ENCODE peak calls at places on chromosome X, in six cellular contexts. One of them, this sample, is unnamed. For H3K9me3 and H3K4me1, the result is how much of the 10 kb centered on the place peaks cover.

GRCh38 chrX:123971963-123972362 is 10.5 kb downstream of the STAG2 start:
- DNase-seq in IMR-90: no peak
- DNase-seq in A549: no peak
- DNase-seq in fibroblast of lung: peak
- DNase-seq in CD8-positive, alpha-beta memory T cell: no peak
- DNase-seq in gastrocnemius medialis: no peak
- DNase-seq in this sample: no peak

GRCh38 chrX:24025741-24026402 is 1.1 kb downstream of the KLHL15 start:
- DNase-seq in IMR-90: peak
- DNase-seq in A549: peak
- DNase-seq in fibroblast of lung: peak
- DNase-seq in CD8-positive, alpha-beta memory T cell: no peak
- DNase-seq in gastrocnemius medialis: peak
- DNase-seq in this sample: no peak

GRCh38 chrX:43557792-43558191 is 98.3 kb upstream of the MAOA start:
- DNase-seq in IMR-90: peak
- DNase-seq in A549: peak
- DNase-seq in fibroblast of lung: peak
- DNase-seq in CD8-positive, alpha-beta memory T cell: peak
- DNase-seq in gastrocnemius medialis: peak
- DNase-seq in this sample: peak

GRCh38 chrX:13605611-13606010 is 36.2 kb downstream of the EGFL6 start:
- DNase-seq in IMR-90: no peak
- DNase-seq in A549: no peak
- DNase-seq in fibroblast of lung: no peak
- DNase-seq in CD8-positive, alpha-beta memory T cell: no peak
- DNase-seq in gastrocnemius medialis: no peak
- DNase-seq in this sample: no peak

GRCh38 chrX:133365886-133366611 is 49.2 kb downstream of the GPC4 start:
- DNase-seq in IMR-90: peak
- DNase-seq in A549: no peak
- DNase-seq in fibroblast of lung: no peak
- DNase-seq in CD8-positive, alpha-beta memory T cell: no peak
- DNase-seq in gastrocnemius medialis: no peak
- DNase-seq in this sample: no peak

GRCh38 chrX:27863813-27864212 is 56.0 kb downstream of the MAGEB10 start:
- DNase-seq in IMR-90: no peak
- DNase-seq in A549: no peak
- DNase-seq in fibroblast of lung: no peak
- DNase-seq in CD8-positive, alpha-beta memory T cell: no peak
- DNase-seq in gastrocnemius medialis: no peak
- DNase-seq in this sample: no peak

GRCh38 chrX:79167437-79167836 is 22.9 kb downstream of the GPR174 start:
- DNase-seq in IMR-90: no peak
- DNase-seq in A549: no peak
- DNase-seq in fibroblast of lung: no peak
- DNase-seq in CD8-positive, alpha-beta memory T cell: no peak
- DNase-seq in gastrocnemius medialis: no peak
- DNase-seq in this sample: no peak

GRCh38 chrX:98516120-98516519 is 1632.4 kb downstream of the RPA4 start:
- DNase-seq in IMR-90: no peak
- DNase-seq in A549: no peak
- DNase-seq in fibroblast of lung: no peak
- DNase-seq in CD8-positive, alpha-beta memory T cell: no peak
- DNase-seq in gastrocnemius medialis: no peak
- DNase-seq in this sample: no peak

GRCh38 chrX:42615161-42615563 is 162.8 kb downstream of the PPP1R2C start:
- DNase-seq in IMR-90: no peak
- DNase-seq in A549: peak
- DNase-seq in fibroblast of lung: no peak
- DNase-seq in CD8-positive, alpha-beta memory T cell: no peak
- DNase-seq in gastrocnemius medialis: no peak
- DNase-seq in this sample: no peak

GRCh38 chrX:45768666-45769065 is 568.0 kb upstream of the DIPK2B start:
- DNase-seq in IMR-90: no peak
- DNase-seq in A549: no peak
- DNase-seq in fibroblast of lung: no peak
- DNase-seq in CD8-positive, alpha-beta memory T cell: no peak
- DNase-seq in gastrocnemius medialis: no peak
- DNase-seq in this sample: no peak

GRCh38 chrX:45771114-45771513 is 570.4 kb upstream of the DIPK2B start:
- DNase-seq in IMR-90: peak
- DNase-seq in A549: peak
- DNase-seq in fibroblast of lung: peak
- DNase-seq in CD8-positive, alpha-beta memory T cell: no peak
- DNase-seq in gastrocnemius medialis: no peak
- DNase-seq in this sample: peak

GRCh38 chrX:45774961-45775360 is 574.3 kb upstream of the DIPK2B start:
- DNase-seq in IMR-90: peak
- DNase-seq in A549: no peak
- DNase-seq in fibroblast of lung: peak
- DNase-seq in CD8-positive, alpha-beta memory T cell: no peak
- DNase-seq in gastrocnemius medialis: peak
- DNase-seq in this sample: peak

GRCh38 chrX:45769919-45770582 is 569.4 kb upstream of the DIPK2B start:
- DNase-seq in IMR-90: peak
- DNase-seq in A549: peak
- DNase-seq in fibroblast of lung: peak
- DNase-seq in CD8-positive, alpha-beta memory T cell: peak
- DNase-seq in gastrocnemius medialis: peak
- DNase-seq in this sample: peak

GRCh38 chrX:45771560-45772340 is 571.1 kb upstream of the DIPK2B start:
- DNase-seq in IMR-90: peak
- DNase-seq in A549: peak
- DNase-seq in fibroblast of lung: peak
- DNase-seq in CD8-positive, alpha-beta memory T cell: peak
- DNase-seq in gastrocnemius medialis: no peak
- DNase-seq in this sample: peak
- H3K27ac ChIP-seq in IMR-90: peak
- H3K27ac ChIP-seq in A549: peak
- H3K27ac ChIP-seq in fibroblast of lung: peak
- H3K27ac ChIP-seq in CD8-positive, alpha-beta memory T cell: no peak
- H3K27ac ChIP-seq in gastrocnemius medialis: peak
- H3K27ac ChIP-seq in this sample: peak

DNA sequence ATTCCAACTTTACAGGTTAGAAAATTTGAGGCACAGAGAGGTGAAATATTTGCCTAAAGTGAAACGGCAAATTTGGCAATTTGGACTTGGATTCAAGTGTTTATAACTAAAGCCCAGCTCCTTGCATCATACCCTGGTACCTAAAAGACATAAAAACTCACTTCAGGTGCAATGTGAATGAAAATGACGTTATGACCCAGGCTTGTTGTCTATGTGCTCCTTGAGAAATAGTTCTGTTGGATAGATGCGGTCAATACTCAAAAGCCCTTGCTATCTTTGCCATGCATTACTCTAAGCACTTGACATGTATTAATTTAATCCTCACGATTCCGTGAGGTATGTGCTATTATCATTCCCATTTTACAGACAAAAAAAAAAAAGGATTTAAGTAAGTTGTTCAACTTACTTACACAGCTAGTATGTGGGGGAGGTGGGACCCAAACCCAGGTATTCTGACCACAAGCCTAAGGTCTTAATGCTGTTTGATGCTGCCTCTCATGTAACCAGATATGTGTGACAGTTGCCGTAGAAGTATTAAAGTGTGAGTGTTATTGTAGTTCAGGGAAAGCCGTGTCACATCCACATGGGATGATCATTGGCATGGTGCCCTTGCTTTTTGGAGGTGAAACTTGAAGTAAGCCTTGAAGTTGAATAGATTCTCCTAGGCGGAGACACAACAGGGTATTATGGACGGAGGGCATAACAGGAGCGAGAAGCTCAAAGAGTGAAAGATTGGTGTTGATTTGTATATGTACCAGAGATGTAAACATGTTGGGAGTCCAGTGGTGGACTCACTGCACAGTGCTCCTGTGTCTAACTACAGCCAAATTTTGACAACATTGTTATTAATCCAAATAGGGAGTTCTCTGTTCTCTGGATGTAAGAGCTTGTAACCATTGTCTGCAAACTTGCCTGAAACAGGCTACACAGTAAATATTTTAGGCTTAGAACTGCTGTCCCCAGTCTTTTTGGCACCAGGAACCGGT is 3.1 kb downstream of the SCML1 start:
- DNase-seq in IMR-90: no peak
- DNase-seq in A549: no peak
- DNase-seq in fibroblast of lung: no peak
- DNase-seq in CD8-positive, alpha-beta memory T cell: no peak
- DNase-seq in gastrocnemius medialis: peak
- DNase-seq in this sample: no peak
- H3K9me3 ChIP-seq in IMR-90: under half
- H3K9me3 ChIP-seq in A549: under half
- H3K9me3 ChIP-seq in fibroblast of lung: under half
- H3K9me3 ChIP-seq in CD8-positive, alpha-beta memory T cell: under half
- H3K9me3 ChIP-seq in gastrocnemius medialis: under half
- H3K9me3 ChIP-seq in this sample: under half

DNA sequence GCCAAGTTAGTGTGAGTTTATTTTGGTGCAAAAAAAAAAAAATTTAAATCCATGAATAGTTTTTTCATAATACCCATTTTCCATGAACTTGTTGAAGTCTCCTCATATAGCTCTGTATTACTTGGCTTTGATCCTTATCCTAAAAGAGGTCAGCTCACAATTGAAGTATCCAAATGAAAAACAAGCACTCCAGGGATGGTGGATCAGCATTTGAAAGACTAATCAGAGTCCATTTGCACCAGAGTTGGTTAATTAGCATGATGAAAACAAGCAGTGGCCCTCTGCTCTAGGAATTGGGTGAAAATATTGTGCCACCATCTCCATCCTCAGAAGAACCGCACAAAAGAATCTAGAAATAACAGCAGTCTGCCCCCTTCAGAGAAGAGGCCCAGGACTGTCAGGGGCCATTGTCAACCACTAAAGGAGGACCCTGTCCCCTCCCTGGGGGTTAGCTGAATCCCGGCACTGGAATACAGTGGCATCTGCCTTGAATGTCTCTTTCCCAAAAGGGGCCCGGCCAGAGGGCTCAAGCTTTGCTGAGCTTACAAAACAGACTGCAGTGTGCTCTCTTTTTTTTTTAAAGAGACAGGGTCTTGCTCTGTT is 24.7 kb downstream of the SH3KBP1 start:
- DNase-seq in IMR-90: no peak
- DNase-seq in A549: no peak
- DNase-seq in fibroblast of lung: no peak
- DNase-seq in CD8-positive, alpha-beta memory T cell: no peak
- DNase-seq in gastrocnemius medialis: no peak
- DNase-seq in this sample: no peak
- H3K4me1 ChIP-seq in IMR-90: under half
- H3K4me1 ChIP-seq in A549: under half
- H3K4me1 ChIP-seq in fibroblast of lung: under half
- H3K4me1 ChIP-seq in CD8-positive, alpha-beta memory T cell: under half
- H3K4me1 ChIP-seq in gastrocnemius medialis: under half
- H3K4me1 ChIP-seq in this sample: under half

DNA sequence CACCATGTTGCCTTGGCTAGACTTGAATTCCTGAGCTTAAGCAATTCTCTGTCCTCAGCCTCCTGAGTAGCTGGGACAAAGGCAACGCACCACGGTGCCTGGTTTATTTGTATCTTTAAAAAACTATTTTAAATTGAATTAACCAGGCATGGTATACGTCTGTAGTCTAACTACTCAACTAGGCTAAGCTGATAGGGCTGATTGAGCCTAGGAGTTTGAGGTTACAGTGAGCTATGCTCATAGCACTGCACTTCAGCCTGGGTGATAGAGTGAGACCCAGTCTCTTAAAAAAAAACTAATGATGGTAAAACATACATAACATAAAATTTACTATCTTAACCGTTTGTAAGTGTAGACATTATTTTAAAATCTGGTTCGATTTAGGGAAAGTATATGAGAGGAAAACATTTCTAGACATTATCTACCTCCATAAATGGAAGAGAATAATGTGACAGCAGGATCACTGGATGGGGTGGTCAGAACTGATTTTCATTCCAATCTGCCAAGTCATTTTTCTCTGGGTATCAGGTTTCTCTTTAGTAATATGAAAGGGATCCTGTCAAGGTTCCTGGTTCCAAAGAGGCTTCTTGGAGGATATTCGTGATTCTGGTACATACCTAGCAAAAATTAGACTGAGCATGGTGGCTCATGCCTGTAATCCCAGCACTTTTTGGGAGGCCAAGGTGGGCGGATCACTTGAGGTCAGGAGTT is 8.7 kb upstream of the ITGB1BP2 start:
- DNase-seq in IMR-90: peak
- DNase-seq in A549: no peak
- DNase-seq in fibroblast of lung: peak
- DNase-seq in CD8-positive, alpha-beta memory T cell: no peak
- DNase-seq in gastrocnemius medialis: no peak
- DNase-seq in this sample: peak
- H3K27ac ChIP-seq in IMR-90: peak
- H3K27ac ChIP-seq in A549: no peak
- H3K27ac ChIP-seq in fibroblast of lung: no peak
- H3K27ac ChIP-seq in CD8-positive, alpha-beta memory T cell: no peak
- H3K27ac ChIP-seq in gastrocnemius medialis: no peak
- H3K27ac ChIP-seq in this sample: no peak

DNA sequence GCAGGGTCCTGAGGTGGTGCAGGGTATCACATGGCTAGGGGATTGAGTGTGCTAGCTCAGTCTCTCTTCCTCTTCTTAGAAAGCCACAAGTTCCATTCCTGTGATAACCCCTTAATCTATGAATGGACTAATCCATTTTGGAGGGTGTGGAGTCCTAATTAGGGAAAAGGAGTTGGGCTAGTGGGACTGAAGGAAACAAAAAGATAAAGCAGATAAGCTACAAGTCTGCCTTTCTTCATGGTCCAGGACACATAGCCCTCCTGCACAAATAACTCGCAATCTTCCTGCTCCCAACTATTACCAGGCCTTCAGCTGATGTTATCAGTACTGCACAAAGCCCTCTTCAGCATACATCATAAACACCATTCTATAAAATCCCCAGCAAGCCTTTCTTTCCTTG is 44.2 kb downstream of the ZNF81 start:
- DNase-seq in IMR-90: no peak
- DNase-seq in A549: no peak
- DNase-seq in fibroblast of lung: no peak
- DNase-seq in CD8-positive, alpha-beta memory T cell: no peak
- DNase-seq in gastrocnemius medialis: no peak
- DNase-seq in this sample: no peak
- H3K9me3 ChIP-seq in IMR-90: under half
- H3K9me3 ChIP-seq in A549: under half
- H3K9me3 ChIP-seq in fibroblast of lung: under half
- H3K9me3 ChIP-seq in CD8-positive, alpha-beta memory T cell: under half
- H3K9me3 ChIP-seq in gastrocnemius medialis: under half
- H3K9me3 ChIP-seq in this sample: under half

GRCh38 chrX:40148189-40148438 is 50.4 kb upstream of the BCOR start:
- DNase-seq in IMR-90: no peak
- DNase-seq in A549: no peak
- DNase-seq in fibroblast of lung: no peak
- DNase-seq in CD8-positive, alpha-beta memory T cell: no peak
- DNase-seq in gastrocnemius medialis: no peak
- DNase-seq in this sample: no peak
- H3K4me1 ChIP-seq in IMR-90: under half
- H3K4me1 ChIP-seq in A549: under half
- H3K4me1 ChIP-seq in fibroblast of lung: under half
- H3K4me1 ChIP-seq in CD8-positive, alpha-beta memory T cell: under half
- H3K4me1 ChIP-seq in gastrocnemius medialis: under half
- H3K4me1 ChIP-seq in this sample: under half